ENCODE peak calls at places on chromosomes 12 and 14, in six cellular contexts. W is KBM-7, O is H4, C is hypothalamus, J is NCI-H2029, Z is upper lobe of right lung. G is an unnamed sample.

GRCh38 chr14:34059925-34060746 is 109.3 kb upstream of the EGLN3 start:
- DNase-seq in W (no peak), O (peak), C (peak), J (peak), Z (peak), G (peak)

GRCh38 chr12:46920503-46920902 is 94.7 kb upstream of the SLC38A4 start:
- DNase-seq in W (no peak), O (no peak), C (no peak), J (no peak), Z (no peak), G (no peak)

GRCh38 chr12:132346496-132347470 is 17.4 kb upstream of the GALNT9 start:
- DNase-seq in W (no peak), O (no peak), C (no peak), J (no peak), Z (no peak), G (no peak)

GRCh38 chr14:87687338-87687876 is 305.6 kb downstream of the GALC start:
- DNase-seq in W (no peak), O (no peak), C (no peak), J (no peak), Z (no peak), G (no peak)

GRCh38 chr14:96861568-96862310 is 64.6 kb downstream of the VRK1 start:
- DNase-seq in W (no peak), O (no peak), C (no peak), J (no peak), Z (no peak), G (no peak)

GRCh38 chr14:66140213-66140918 is 345.8 kb upstream of the CCDC196 start:
- DNase-seq in W (peak), O (no peak), C (no peak), J (no peak), Z (no peak), G (no peak)

GRCh38 chr12:17928708-17929366 is 161.2 kb downstream of the RERGL start:
- DNase-seq in W (no peak), O (peak), C (no peak), J (no peak), Z (no peak), G (no peak)

GRCh38 chr12:25701290-25701689 is 148.2 kb upstream of the LMNTD1 start:
- DNase-seq in W (no peak), O (no peak), C (no peak), J (no peak), Z (no peak), G (no peak)

GRCh38 chr14:101077511-101078074 is 174.1 kb upstream of the RTL1 start:
- DNase-seq in W (no peak), O (no peak), C (no peak), J (no peak), Z (peak), G (peak)

GRCh38 chr12:19530631-19531020 is 91.3 kb downstream of the AEBP2 start:
- DNase-seq in W (no peak), O (no peak), C (no peak), J (no peak), Z (no peak), G (no peak)

GRCh38 chr14:65260786-65261185 is 151.7 kb upstream of the FUT8 start:
- DNase-seq in W (no peak), O (no peak), C (no peak), J (no peak), Z (no peak), G (no peak)

GRCh38 chr14:78851189-78851588 is 681.0 kb downstream of the NRXN3 start:
- DNase-seq in W (no peak), O (no peak), C (no peak), J (no peak), Z (no peak), G (no peak)

GRCh38 chr12:50387487-50387886 is 8.9 kb downstream of the FAM186A start:
- DNase-seq in W (no peak), O (no peak), C (no peak), J (no peak), Z (no peak), G (no peak)